ENCODE peak calls at places on chromosomes 2 and 18, in four cellular contexts. G, H, M and E are unnamed samples.

GRCh38 chr2:227325824-227326195 is 759 bp downstream of the MFF start:
- DNase-seq in H (peak), M (no peak), G (no peak), E (no peak)

GRCh38 chr2:151771599-151772358 is 37.5 kb upstream of the NEB start:
- DNase-seq in G (no peak), H (no peak), M (no peak), E (no peak)

GRCh38 chr2:176175729-176176074 is 12.8 kb upstream of the HOXD1 start:
- DNase-seq in G (no peak), H (no peak), M (no peak), E (no peak)

GRCh38 chr2:215881582-215881981 is 131.8 kb downstream of the MREG start:
- DNase-seq in M (no peak), H (no peak), G (no peak), E (no peak)

GRCh38 chr18:650428-650858 is 7.0 kb upstream of the TYMS start:
- DNase-seq in M (no peak), G (no peak), H (no peak), E (no peak)

GRCh38 chr2:54388093-54388492 is 68.0 kb upstream of the SPTBN1 start:
- DNase-seq in G (no peak), H (no peak), M (no peak), E (no peak)

GRCh38 chr2:162821176-162821575 is 17.4 kb downstream of the KCNH7 start:
- DNase-seq in H (peak), M (no peak), G (no peak), E (no peak)

GRCh38 chr2:118670281-118670680 is 177.2 kb downstream of the EN1 start:
- DNase-seq in M (no peak), H (no peak), G (no peak), E (no peak)

GRCh38 chr2:221494556-221494955 is 77.5 kb downstream of the EPHA4 start:
- DNase-seq in M (no peak), G (no peak), H (peak), E (no peak)

GRCh38 chr2:214740867-214741266 is 68.6 kb downstream of the BARD1 start:
- DNase-seq in H (no peak), G (no peak), M (no peak), E (no peak)

GRCh38 chr2:42328148-42328833 is 32.7 kb downstream of the COX7A2L start:
- DNase-seq in M (no peak), H (peak), G (peak), E (no peak)

GRCh38 chr2:16005819-16006536 is 65.6 kb downstream of the MYCN start:
- DNase-seq in H (peak), G (no peak), M (no peak), E (no peak)

GRCh38 chr18:24995056-24995455 is 356.9 kb downstream of the ZNF521 start:
- DNase-seq in M (no peak), G (no peak), H (peak), E (no peak)

GRCh38 chr2:19021721-19022120 is 336.7 kb downstream of the OSR1 start:
- DNase-seq in M (no peak), G (no peak), H (no peak), E (no peak)

GRCh38 chr18:64972545-64972944 is 778.3 kb upstream of the CDH7 start:
- DNase-seq in H (peak), M (no peak), G (no peak), E (no peak)

GRCh38 chr2:100757621-100758394 is 62.1 kb upstream of the NPAS2 start:
- DNase-seq in M (no peak), G (no peak), H (peak), E (no peak)

GRCh38 chr2:24779121-24779520 is 14.1 kb downstream of the PTRHD1 start:
- DNase-seq in G (no peak), M (no peak), H (peak), E (no peak)

GRCh38 chr2:105328281-105329196 is 996 bp downstream of the TGFBRAP1 start:
- DNase-seq in M (no peak), G (peak), H (peak), E (peak)

GRCh38 chr2:203623616-203624015 is 82.8 kb upstream of the CD28 start:
- DNase-seq in G (no peak), M (no peak), H (peak), E (no peak)

GRCh38 chr2:148927010-148927409 is 52.0 kb downstream of the KIF5C start:
- DNase-seq in G (peak), M (no peak), H (no peak), E (peak)

GRCh38 chr2:239308696-239309397 is 92.0 kb downstream of the HDAC4 start:
- DNase-seq in H (no peak), M (no peak), G (no peak), E (no peak)

GRCh38 chr2:36397728-36398413 is 42.3 kb downstream of the CRIM1 start:
- DNase-seq in G (no peak), H (no peak), M (no peak), E (no peak)

GRCh38 chr18:49861659-49862058 is 48.3 kb upstream of the ACAA2 start:
- DNase-seq in G (peak), H (peak), M (no peak), E (no peak)